ENCODE peak calls at places on chromosomes 5 and 9, in four cellular contexts. One of them, this sample, is unnamed.

GRCh38 chr5:97266576-97266975 is 83.5 kb upstream of the RIOK2 start:
- DNase-seq in fibroblast of lung: peak; percentile 2
- DNase-seq in IMR-90: peak; percentile 6
- DNase-seq in K562: no peak
- DNase-seq in this sample: no peak

GRCh38 chr5:116484645-116485044 is 90.0 kb downstream of the SEMA6A start:
- DNase-seq in K562: no peak
- DNase-seq in IMR-90: no peak
- DNase-seq in fibroblast of lung: no peak
- DNase-seq in this sample: no peak

GRCh38 chr9:93301291-93301811 is 117.4 kb downstream of the WNK2 start:
- DNase-seq in K562: no peak
- DNase-seq in IMR-90: no peak
- DNase-seq in fibroblast of lung: no peak
- DNase-seq in this sample: no peak

GRCh38 chr9:5186416-5187169 is 1.2 kb upstream of the INSL6 start:
- DNase-seq in K562: peak; percentile 35
- DNase-seq in IMR-90: peak; percentile 73
- DNase-seq in fibroblast of lung: peak; percentile 63
- DNase-seq in this sample: peak; percentile 30

GRCh38 chr9:136252281-136252680 is 6.7 kb upstream of the QSOX2 start:
- DNase-seq in IMR-90: no peak
- DNase-seq in fibroblast of lung: no peak
- DNase-seq in K562: no peak
- DNase-seq in this sample: no peak

GRCh38 chr5:87119588-87119987 is 148.1 kb upstream of the RASA1 start:
- DNase-seq in IMR-90: no peak
- DNase-seq in K562: no peak
- DNase-seq in fibroblast of lung: no peak
- DNase-seq in this sample: no peak

GRCh38 chr5:21685016-21685415 is 1168.1 kb downstream of the CDH12 start:
- DNase-seq in IMR-90: no peak
- DNase-seq in K562: no peak
- DNase-seq in fibroblast of lung: no peak
- DNase-seq in this sample: no peak

GRCh38 chr5:35185518-35185917 is 44.8 kb downstream of the PRLR start:
- DNase-seq in fibroblast of lung: no peak
- DNase-seq in IMR-90: no peak
- DNase-seq in K562: no peak
- DNase-seq in this sample: no peak

GRCh38 chr5:14204785-14205321 is 61.7 kb downstream of the TRIO start:
- DNase-seq in IMR-90: peak; percentile 82
- DNase-seq in K562: no peak
- DNase-seq in fibroblast of lung: peak; percentile 90
- DNase-seq in this sample: peak; percentile 51

GRCh38 chr5:21931076-21931475 is 922.1 kb downstream of the CDH12 start:
- DNase-seq in K562: no peak
- DNase-seq in IMR-90: no peak
- DNase-seq in fibroblast of lung: no peak
- DNase-seq in this sample: no peak

GRCh38 chr5:91474201-91474600 is 91.1 kb upstream of the ARRDC3 start:
- DNase-seq in IMR-90: no peak
- DNase-seq in fibroblast of lung: peak; percentile 63
- DNase-seq in K562: no peak
- DNase-seq in this sample: no peak

GRCh38 chr9:114930063-114930812 is at the start of gene TNFSF8:
- DNase-seq in IMR-90: no peak
- DNase-seq in K562: no peak
- DNase-seq in fibroblast of lung: no peak
- DNase-seq in this sample: no peak

GRCh38 chr5:71880531-71880930 is 161.5 kb downstream of the CARTPT start:
- DNase-seq in fibroblast of lung: no peak
- DNase-seq in IMR-90: no peak
- DNase-seq in K562: no peak
- DNase-seq in this sample: no peak

GRCh38 chr5:116358911-116359418 is 215.7 kb downstream of the SEMA6A start:
- DNase-seq in fibroblast of lung: no peak
- DNase-seq in K562: peak; percentile 20
- DNase-seq in IMR-90: no peak
- DNase-seq in this sample: no peak

GRCh38 chr5:170603101-170603500 is 99.3 kb downstream of the KCNIP1 start:
- DNase-seq in IMR-90: no peak
- DNase-seq in K562: no peak
- DNase-seq in fibroblast of lung: no peak
- DNase-seq in this sample: no peak

GRCh38 chr9:14935917-14936316 is 25.7 kb upstream of the FREM1 start:
- DNase-seq in IMR-90: no peak
- DNase-seq in K562: no peak
- DNase-seq in fibroblast of lung: no peak
- DNase-seq in this sample: no peak

GRCh38 chr5:141934099-141934844 is 10.6 kb downstream of the DELE1 start:
- DNase-seq in IMR-90: peak; percentile 14
- DNase-seq in K562: no peak
- DNase-seq in fibroblast of lung: peak; percentile 72
- DNase-seq in this sample: no peak

GRCh38 chr5:141928051-141928450 is 4.4 kb downstream of the DELE1 start:
- DNase-seq in fibroblast of lung: no peak
- DNase-seq in IMR-90: no peak
- DNase-seq in K562: no peak
- DNase-seq in this sample: no peak

GRCh38 chr5:141929398-141930058 is 5.9 kb downstream of the DELE1 start:
- DNase-seq in K562: no peak
- DNase-seq in fibroblast of lung: no peak
- DNase-seq in IMR-90: no peak
- DNase-seq in this sample: no peak

GRCh38 chr5:141935538-141935937 is 11.9 kb downstream of the DELE1 start:
- DNase-seq in fibroblast of lung: no peak
- DNase-seq in K562: no peak
- DNase-seq in IMR-90: no peak
- DNase-seq in this sample: peak; percentile 80

DNA sequence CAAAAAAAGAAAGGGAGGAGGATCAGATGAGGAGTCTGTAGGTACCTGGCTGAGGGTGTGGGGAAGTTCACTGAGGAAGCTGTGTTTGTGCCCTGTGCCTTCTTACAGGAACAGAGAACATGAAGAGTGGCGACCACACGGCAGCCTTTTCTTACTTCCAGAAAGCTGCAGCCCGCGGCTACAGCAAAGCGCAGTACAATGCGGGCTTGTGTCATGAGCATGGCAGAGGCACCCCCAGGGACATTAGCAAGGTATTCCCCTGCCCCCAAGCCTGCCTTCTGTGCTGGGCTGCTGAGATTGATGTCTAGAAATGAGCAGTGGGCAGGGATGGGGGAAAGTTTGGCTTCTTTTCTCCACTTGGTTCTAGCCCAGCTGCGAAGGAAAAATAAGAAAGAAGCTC is 9.5 kb downstream of the DELE1 start:
- DNase-seq in K562: no peak
- DNase-seq in fibroblast of lung: no peak
- DNase-seq in IMR-90: no peak
- DNase-seq in this sample: no peak
- H3K27ac ChIP-seq in K562: no peak overlapping the region
- H3K27ac ChIP-seq in fibroblast of lung: no peak overlapping the region
- H3K27ac ChIP-seq in IMR-90: no peak overlapping the region
- H3K27ac ChIP-seq in this sample: no peak overlapping the region

GRCh38 chr5:178223196-178223773 is 9.3 kb downstream of the PHYKPL start:
- DNase-seq in K562: no peak
- DNase-seq in IMR-90: no peak
- DNase-seq in fibroblast of lung: no peak
- DNase-seq in this sample: no peak
- H3K27ac ChIP-seq in K562: no peak overlapping the region
- H3K27ac ChIP-seq in IMR-90: no peak overlapping the region
- H3K27ac ChIP-seq in fibroblast of lung: no peak overlapping the region
- H3K27ac ChIP-seq in this sample: peak overlapping the region; percentile 37

DNA sequence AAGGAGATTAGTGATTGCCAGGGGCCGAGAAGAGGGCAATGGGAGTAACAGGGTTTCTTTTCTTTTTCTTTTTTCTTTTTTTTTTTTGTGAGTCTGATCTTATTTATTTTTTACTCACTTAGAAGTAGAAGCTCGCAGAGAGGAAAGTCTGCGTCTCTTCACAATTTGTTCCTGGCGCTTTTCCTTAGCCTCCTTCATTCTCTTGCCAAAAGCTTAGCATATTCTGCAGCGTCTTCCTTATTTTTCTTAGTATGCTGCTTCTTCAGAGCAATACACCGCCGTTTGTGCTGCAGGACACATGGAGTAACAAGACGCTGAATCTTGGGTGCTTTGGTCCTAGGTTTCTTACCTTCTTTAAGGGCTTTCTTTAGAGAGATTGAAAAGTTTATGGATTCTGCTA is 30.3 kb upstream of the DENND4C start:
- DNase-seq in K562: no peak
- DNase-seq in fibroblast of lung: no peak
- DNase-seq in IMR-90: no peak
- DNase-seq in this sample: no peak
- H3K27ac ChIP-seq in K562: no peak overlapping the region
- H3K27ac ChIP-seq in fibroblast of lung: no peak overlapping the region
- H3K27ac ChIP-seq in IMR-90: no peak overlapping the region
- H3K27ac ChIP-seq in this sample: no peak overlapping the region

DNA sequence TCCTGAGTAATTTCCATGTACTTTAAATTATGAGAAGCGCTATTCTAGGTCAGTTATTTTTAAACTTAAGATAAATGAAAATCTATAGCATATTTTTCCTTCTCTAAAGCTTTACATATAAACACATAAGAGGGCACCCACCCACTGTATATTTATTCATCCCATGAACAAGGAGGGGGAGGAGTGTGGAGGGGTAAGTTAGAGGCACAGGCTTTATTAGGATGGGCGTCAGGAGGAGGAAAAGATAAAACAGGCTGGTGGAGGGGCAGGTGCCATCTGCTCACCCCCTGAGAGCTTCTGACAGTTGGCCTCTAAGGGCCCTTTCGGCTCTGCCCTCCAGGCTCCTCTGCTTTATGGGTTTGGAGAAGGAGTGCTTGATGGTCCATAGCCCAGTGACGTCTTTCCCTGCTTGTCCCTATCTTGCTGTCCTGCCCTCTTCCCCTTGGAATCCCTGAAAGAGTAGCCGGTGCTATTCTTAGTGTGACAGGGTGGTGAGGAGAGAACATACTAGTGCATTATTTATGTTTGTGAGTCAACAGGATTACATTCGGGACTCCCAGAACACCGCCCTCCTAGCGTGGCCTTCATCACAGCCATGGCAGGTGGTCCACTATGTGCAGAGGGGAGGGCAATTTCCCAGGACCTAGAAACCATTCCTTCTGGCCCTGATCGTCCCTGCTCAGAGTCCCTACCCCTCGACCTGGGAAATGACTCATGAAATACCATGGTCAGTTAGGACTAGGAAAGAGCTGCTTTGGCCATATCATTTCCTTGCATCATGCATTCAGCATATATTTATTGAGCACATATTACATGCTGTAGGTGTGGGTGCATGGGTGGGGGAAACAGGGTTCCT is 7.9 kb upstream of the SYNPO start:
- DNase-seq in fibroblast of lung: peak; percentile 66
- DNase-seq in IMR-90: peak; percentile 87
- DNase-seq in K562: no peak
- DNase-seq in this sample: no peak
- H3K27ac ChIP-seq in fibroblast of lung: no peak overlapping the region
- H3K27ac ChIP-seq in IMR-90: no peak overlapping the region
- H3K27ac ChIP-seq in K562: no peak overlapping the region
- H3K27ac ChIP-seq in this sample: peak overlapping the region; percentile 13

DNA sequence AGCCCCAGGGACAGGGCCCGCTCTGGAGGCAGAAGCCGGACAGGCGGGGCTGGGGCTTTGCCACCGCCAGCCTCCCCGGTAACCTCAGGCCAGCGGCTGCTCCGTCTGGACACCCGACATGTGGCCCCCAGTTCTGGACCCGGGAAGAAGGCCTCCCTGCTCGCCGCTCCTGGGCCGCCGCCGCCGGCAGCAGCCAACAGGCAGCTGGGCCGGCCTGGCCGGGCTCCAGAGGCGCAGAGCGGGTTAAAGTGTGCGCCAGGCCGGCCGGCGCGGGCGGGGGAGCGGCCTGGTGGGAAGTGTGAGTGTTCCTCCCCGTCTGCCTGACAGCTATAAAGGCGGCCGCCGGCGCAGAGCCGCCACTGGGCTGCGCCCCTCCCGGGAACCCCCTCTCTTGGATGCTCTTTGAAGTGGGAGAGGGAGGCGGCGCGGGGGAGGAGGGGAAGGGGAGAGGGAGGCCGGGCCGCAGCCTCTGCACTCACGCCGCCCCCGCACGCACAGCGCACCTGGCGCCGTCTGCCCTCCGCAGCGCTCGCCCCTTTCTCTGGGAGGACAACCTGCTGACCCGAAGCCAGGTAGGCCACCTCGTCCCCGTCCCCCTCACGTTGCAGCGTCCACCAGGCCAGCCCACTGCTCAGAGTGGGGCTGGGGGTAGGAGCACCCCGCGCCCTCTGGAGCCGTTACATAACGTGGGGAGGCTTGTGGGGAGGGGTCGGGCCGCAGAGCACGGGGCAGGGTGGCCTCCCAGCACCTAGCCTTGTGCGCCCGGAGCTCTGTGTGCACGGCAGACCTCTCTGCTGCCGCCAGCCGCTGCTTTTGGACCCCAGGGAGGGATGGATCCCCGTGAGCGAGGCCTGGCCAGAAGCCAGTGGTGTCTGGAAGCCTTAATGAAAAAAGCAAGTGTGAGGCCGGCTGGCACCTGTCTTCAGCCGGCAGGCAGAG is at the start of gene ADAMTSL2:
- DNase-seq in fibroblast of lung: peak; percentile 64
- DNase-seq in IMR-90: peak; percentile 56
- DNase-seq in K562: no peak
- DNase-seq in this sample: peak; percentile 36
- H3K27ac ChIP-seq in fibroblast of lung: no peak within 1 kb of the TSS
- H3K27ac ChIP-seq in IMR-90: no peak within 1 kb of the TSS
- H3K27ac ChIP-seq in K562: no peak within 1 kb of the TSS
- H3K27ac ChIP-seq in this sample: no peak within 1 kb of the TSS

DNA sequence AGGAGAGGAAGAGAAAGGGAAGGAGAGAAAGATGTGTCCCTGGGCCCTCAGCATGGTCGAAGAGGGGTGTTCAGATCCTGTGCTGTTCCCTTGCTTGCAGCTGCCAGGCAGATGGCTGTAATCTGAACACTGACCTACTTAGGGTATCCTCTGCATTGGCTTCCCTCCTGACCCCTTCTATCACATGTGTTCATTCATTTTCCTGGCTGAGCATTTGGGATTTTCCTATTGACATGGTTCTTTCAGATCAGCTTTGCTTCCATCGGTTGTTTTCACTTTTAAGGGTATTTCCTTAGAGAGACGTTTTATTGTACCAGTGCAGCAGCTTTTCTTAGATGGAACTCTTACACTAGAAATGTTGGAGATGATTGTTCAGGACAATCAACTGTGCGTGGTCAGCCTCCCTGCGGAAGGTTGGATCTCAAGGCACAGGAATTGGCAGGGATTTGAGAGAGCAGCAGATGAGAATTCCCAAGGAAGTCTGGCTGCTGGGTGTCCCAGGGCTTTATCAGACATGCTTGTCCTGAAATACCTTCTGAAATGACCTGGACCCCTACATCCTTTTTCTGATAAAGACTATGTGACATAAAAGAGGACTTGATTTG is 26.0 kb downstream of the ACTBL2 start:
- DNase-seq in K562: no peak
- DNase-seq in fibroblast of lung: no peak
- DNase-seq in IMR-90: no peak
- DNase-seq in this sample: no peak
- H3K27ac ChIP-seq in K562: no peak overlapping the region
- H3K27ac ChIP-seq in fibroblast of lung: no peak overlapping the region
- H3K27ac ChIP-seq in IMR-90: no peak overlapping the region
- H3K27ac ChIP-seq in this sample: no peak overlapping the region

GRCh38 chr9:304519-305185 is 90.0 kb downstream of the DOCK8 start:
- DNase-seq in K562: no peak
- DNase-seq in IMR-90: no peak
- DNase-seq in fibroblast of lung: no peak
- DNase-seq in this sample: peak; percentile 34
- H3K27ac ChIP-seq in K562: no peak overlapping the region
- H3K27ac ChIP-seq in IMR-90: no peak overlapping the region
- H3K27ac ChIP-seq in fibroblast of lung: no peak overlapping the region
- H3K27ac ChIP-seq in this sample: no peak overlapping the region